ENCODE peak calls at places on chromosomes 12 and 14, in seven cellular contexts. G is colonic mucosa, T is esophagus muscularis mucosa, M is mucosa of descending colon, Z is astrocyte of the cerebellum, L is choroid plexus epithelial cell, H is ascending aorta. V is an unnamed sample.

GRCh38 chr12:2301531-2302461 is 249.0 kb downstream of the CACNA1C start:
- DNase-seq in H (peak; percentile 90), G (no peak), Z (peak; percentile 73), M (no peak), T (no peak), L (no peak), V (peak; percentile 77)

GRCh38 chr12:90574676-90575075 is 380.3 kb downstream of the CCER1 start:
- DNase-seq in G (no peak), M (no peak), L (no peak), T (no peak), Z (no peak), H (no peak), V (no peak)

GRCh38 chr14:60753264-60754126 is 18.9 kb downstream of the MNAT1 start:
- DNase-seq in L (peak; percentile 62), H (no peak), M (peak; percentile 17), T (no peak), G (no peak), Z (no peak), V (no peak)

GRCh38 chr12:80472912-80473500 is 29.0 kb downstream of the PTPRQ start:
- DNase-seq in M (peak; percentile 6), G (no peak), H (no peak), Z (peak; percentile 67), L (peak; percentile 89), T (no peak), V (peak; percentile 85)

GRCh38 chr12:49190317-49190716 is 1.4 kb upstream of the TUBA1A start:
- DNase-seq in Z (no peak), H (no peak), G (no peak), T (no peak), M (no peak), L (no peak), V (no peak)

GRCh38 chr12:65656904-65657351 is 167.4 kb upstream of the HMGA2 start:
- DNase-seq in H (no peak), Z (peak; percentile 100), L (peak; percentile 98), T (no peak), M (no peak), G (no peak), V (peak; percentile 94)

GRCh38 chr14:101193126-101193844 is 289.8 kb upstream of the RTL1 start:
- DNase-seq in Z (no peak), L (no peak), M (no peak), G (no peak), T (peak; percentile 81), H (peak; percentile 53), V (no peak)

GRCh38 chr12:42086021-42086420 is 58.7 kb downstream of the GXYLT1 start:
- DNase-seq in L (peak; percentile 86), T (no peak), G (no peak), H (no peak), M (no peak), Z (peak; percentile 18), V (peak; percentile 41)

GRCh38 chr12:116535241-116535640 is 23.9 kb upstream of the MAP1LC3B2 start:
- DNase-seq in T (no peak), H (no peak), L (no peak), Z (no peak), G (no peak), M (no peak), V (no peak)

GRCh38 chr14:38721822-38722431 is 381.1 kb downstream of the SEC23A start:
- DNase-seq in H (peak; percentile 77), M (peak; percentile 93), L (peak; percentile 78), T (no peak), G (peak; percentile 86), Z (peak; percentile 49), V (peak; percentile 43)

GRCh38 chr12:90343966-90344365 is 611.0 kb downstream of the CCER1 start:
- DNase-seq in H (no peak), Z (no peak), G (no peak), M (no peak), L (no peak), T (no peak), V (no peak)

GRCh38 chr14:94040796-94041195 is 14.7 kb downstream of the OTUB2 start:
- DNase-seq in H (no peak), L (no peak), T (no peak), G (no peak), M (no peak), Z (no peak), V (no peak)

GRCh38 chr12:54650409-54650808 is 2.2 kb upstream of the DCD start:
- DNase-seq in L (no peak), M (no peak), G (no peak), H (no peak), T (peak; percentile 62), Z (no peak), V (no peak)

GRCh38 chr12:124856132-124856841 is 7.4 kb downstream of the SCARB1 start:
- DNase-seq in G (no peak), L (peak; percentile 53), M (no peak), Z (no peak), H (no peak), T (no peak), V (no peak)

GRCh38 chr12:40031965-40032364 is 73.9 kb downstream of the SLC2A13 start:
- DNase-seq in M (no peak), H (no peak), G (no peak), L (peak; percentile 21), Z (no peak), T (no peak), V (no peak)

GRCh38 chr12:88371416-88372183 is 208.7 kb downstream of the KITLG start:
- DNase-seq in Z (no peak), G (peak; percentile 21), L (peak; percentile 68), M (peak; percentile 24), T (no peak), H (no peak), V (peak; percentile 33)

GRCh38 chr14:99125113-99125512 is 146.9 kb downstream of the BCL11B start:
- DNase-seq in H (peak; percentile 30), Z (no peak), T (peak; percentile 68), M (no peak), G (peak; percentile 2), L (no peak), V (no peak)

GRCh38 chr12:104049278-104050257 is at the start of gene GLT8D2:
- DNase-seq in T (no peak), H (peak; percentile 78), Z (peak; percentile 44), M (peak; percentile 21), G (peak; percentile 24), L (peak; percentile 83), V (peak; percentile 84)

GRCh38 chr12:87953257-87953860 is 75.8 kb downstream of the C12orf50 start:
- DNase-seq in H (no peak), Z (peak; percentile 59), M (no peak), T (no peak), G (no peak), L (peak; percentile 89), V (peak; percentile 78)

GRCh38 chr14:31206536-31207286 is 882 bp downstream of the HECTD1 start:
- DNase-seq in G (peak; percentile 53), T (no peak), L (no peak), M (peak; percentile 51), Z (no peak), H (peak; percentile 68), V (peak; percentile 33)

GRCh38 chr12:110741795-110742717 is 635 bp downstream of the PPP1CC start:
- DNase-seq in M (peak; percentile 59), Z (no peak), G (peak; percentile 46), L (peak; percentile 55), T (no peak), H (peak; percentile 52), V (peak; percentile 40)

GRCh38 chr14:91323671-91324605 is 79.4 kb upstream of the GPR68 start:
- DNase-seq in L (peak; percentile 77), G (peak; percentile 91), M (peak; percentile 94), H (peak; percentile 91), Z (peak; percentile 44), T (peak; percentile 97), V (peak; percentile 70)
- H3K4me3 ChIP-seq in L (no peak overlapping the region), G (no peak overlapping the region), M (no peak overlapping the region), H (peak overlapping the region; percentile 45), Z (no peak overlapping the region), T (peak overlapping the region; percentile 30), V (peak overlapping the region; percentile 3)

GRCh38 chr12:120686690-120687569 is at the start of gene MLEC:
- DNase-seq in L (peak; percentile 97), Z (peak; percentile 92), T (peak; percentile 100), G (peak; percentile 98), H (peak; percentile 99), M (peak; percentile 98), V (peak; percentile 98)
- TF ChIP-seq CTCF in L (no peak), Z (no peak), T (peak; percentile 10), G (no peak), H (peak; percentile 1), M (no peak), V (no peak)

GRCh38 chr14:69669375-69669774 is 58.0 kb downstream of the SUSD6 start:
- DNase-seq in L (no peak), G (no peak), H (no peak), T (no peak), M (no peak), Z (no peak), V (no peak)
- H3K4me3 ChIP-seq in L (no peak overlapping the region), G (no peak overlapping the region), H (no peak overlapping the region), T (no peak overlapping the region), M (no peak overlapping the region), Z (no peak overlapping the region), V (no peak overlapping the region)

GRCh38 chr12:45423931-45424330 is 208.0 kb downstream of the ANO6 start:
- DNase-seq in L (no peak), G (no peak), M (no peak), H (no peak), T (no peak), Z (no peak), V (no peak)

GRCh38 chr12:45425426-45425825 is 209.5 kb downstream of the ANO6 start:
- DNase-seq in M (no peak), Z (peak; percentile 56), L (peak; percentile 57), G (no peak), H (no peak), T (no peak), V (peak; percentile 54)

GRCh38 chr12:45426294-45426693 is 210.4 kb downstream of the ANO6 start:
- DNase-seq in G (no peak), Z (no peak), M (no peak), T (no peak), H (no peak), L (no peak), V (no peak)

GRCh38 chr12:45419317-45419716 is 203.4 kb downstream of the ANO6 start:
- DNase-seq in L (no peak), H (no peak), G (no peak), T (no peak), Z (no peak), M (no peak), V (no peak)

DNA sequence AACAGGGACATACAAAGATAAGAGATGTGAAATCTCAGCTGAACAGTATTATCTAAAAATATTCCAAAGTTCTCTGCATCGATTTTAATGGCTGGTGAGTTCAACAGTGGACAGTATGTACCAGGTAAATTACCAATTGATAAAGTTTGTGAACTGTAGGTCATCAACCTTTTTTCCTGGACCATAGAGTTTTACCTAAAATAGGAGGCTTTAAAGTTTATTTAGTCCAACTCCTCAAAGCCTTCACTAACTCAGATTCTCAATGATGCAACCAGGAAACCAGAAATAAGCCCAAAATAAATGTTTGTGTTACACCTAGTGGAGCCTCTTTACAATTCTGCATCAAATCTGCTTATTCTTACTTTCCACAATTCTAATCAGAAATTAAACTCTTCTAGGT is 205.8 kb downstream of the ANO6 start:
- DNase-seq in M (no peak), T (no peak), L (no peak), H (no peak), G (no peak), Z (no peak), V (no peak)
- TF ChIP-seq CTCF in M (no peak), T (no peak), L (no peak), H (no peak), G (no peak), Z (no peak), V (no peak)

V was measured in fibroblast of the aortic adventitia.